ENCODE peak calls at places on chromosomes 2 and 18, in nine cellular contexts. A is WTC11; O is kidney; V is lung; S is CD8-positive, alpha-beta T cell; F is HFF-Myc; J is fibroblast of villous mesenchyme; Y is GM12865; D is brain microvascular endothelial cell. T is an unnamed sample.

GRCh38 chr18:62996552-62996951 is 281.2 kb downstream of the PHLPP1 start:
- DNase-seq in F (no peak), D (no peak), O (no peak), S (no peak), V (no peak), A (no peak), Y (no peak), J (no peak), T (no peak)

GRCh38 chr2:172283476-172283875 is 143.9 kb upstream of the ITGA6 start:
- DNase-seq in V (no peak), A (no peak), J (no peak), S (no peak), Y (no peak), D (peak), O (no peak), F (no peak), T (no peak)

GRCh38 chr2:119260636-119261497 is 37.2 kb downstream of the STEAP3 start:
- DNase-seq in S (no peak), A (no peak), V (no peak), F (no peak), Y (no peak), O (no peak), J (no peak), D (no peak), T (no peak)

GRCh38 chr2:14011186-14011585 is 621.3 kb upstream of the LRATD1 start:
- DNase-seq in Y (no peak), S (no peak), D (no peak), O (no peak), F (no peak), A (no peak), V (no peak), J (no peak), T (no peak)

GRCh38 chr18:49597556-49597955 is 35.7 kb downstream of the LIPG start:
- DNase-seq in V (no peak), O (no peak), J (no peak), Y (no peak), S (no peak), F (no peak), A (no peak), D (no peak), T (no peak)

GRCh38 chr2:18637196-18637595 is 47.8 kb upstream of the NT5C1B start:
- DNase-seq in A (no peak), O (no peak), F (no peak), J (no peak), S (no peak), Y (no peak), D (no peak), V (no peak), T (no peak)

GRCh38 chr18:60391571-60392226 is 19.1 kb upstream of the MC4R start:
- DNase-seq in F (no peak), J (no peak), A (no peak), V (no peak), S (no peak), D (no peak), Y (no peak), O (no peak), T (no peak)

GRCh38 chr2:22701761-22702160 is 683.2 kb upstream of the KLHL29 start:
- DNase-seq in J (no peak), S (no peak), Y (no peak), V (no peak), O (no peak), D (no peak), A (no peak), F (no peak), T (no peak)

GRCh38 chr18:650428-650858 is 7.0 kb upstream of the TYMS start:
- DNase-seq in F (peak), D (no peak), S (no peak), O (no peak), V (no peak), J (no peak), A (no peak), Y (peak), T (no peak)

GRCh38 chr2:235389626-235390025 is 104.2 kb upstream of the AGAP1 start:
- DNase-seq in F (no peak), O (no peak), V (no peak), Y (peak), A (no peak), S (no peak), J (no peak), D (no peak), T (no peak)

DNA sequence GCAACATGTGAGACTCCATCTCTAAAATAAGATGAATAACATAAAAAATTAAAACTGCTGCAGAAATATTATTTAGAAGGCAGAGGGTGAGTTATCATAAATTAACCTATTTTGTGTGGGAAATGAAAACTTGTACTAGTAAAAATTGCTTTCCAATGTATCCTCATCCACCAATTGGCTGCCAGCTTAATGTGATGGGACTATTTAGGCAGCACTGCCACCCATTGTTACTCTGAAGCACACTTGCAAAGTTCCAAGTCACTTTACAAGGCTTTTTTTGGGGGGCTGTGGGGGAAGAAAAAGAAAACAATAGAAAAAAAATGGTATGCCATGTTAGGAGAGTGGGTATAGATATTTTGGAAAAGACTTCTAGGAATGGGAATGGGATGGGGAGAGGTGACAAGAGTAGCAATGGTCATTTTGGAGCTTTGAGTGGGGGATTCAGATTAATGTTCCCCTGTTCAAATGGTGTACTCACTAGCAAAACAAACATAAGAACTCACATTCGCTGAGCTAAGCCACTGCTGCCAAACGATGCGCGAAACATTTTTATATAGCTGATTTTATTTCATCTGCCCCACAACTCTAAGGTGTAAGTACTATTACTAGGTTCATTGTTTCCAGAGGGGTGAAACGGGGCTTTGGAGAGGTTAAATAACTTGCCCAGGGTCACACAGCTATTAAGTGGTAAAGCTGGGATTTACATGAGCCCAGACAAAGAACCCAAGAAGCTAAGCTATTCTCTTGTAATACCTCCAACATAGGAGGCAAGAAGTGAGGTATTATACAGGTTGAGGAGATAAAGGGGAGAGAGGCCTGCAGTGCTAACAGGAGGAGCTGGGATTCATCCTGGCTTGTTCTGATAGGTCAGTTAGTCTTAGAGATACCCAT is 63.0 kb downstream of the MEIS1 start:
- DNase-seq in V (no peak), J (no peak), F (no peak), A (no peak), S (no peak), O (no peak), Y (no peak), D (no peak), T (no peak)
- TF ChIP-seq CTCF in V (no peak), J (no peak), F (no peak), A (no peak), S (no peak), O (no peak), Y (no peak), D (no peak), T (no peak)

GRCh38 chr2:61898810-61899209 is 6.7 kb upstream of the COMMD1 start:
- DNase-seq in V (no peak), F (no peak), A (no peak), Y (peak), O (no peak), J (peak), S (no peak), D (peak), T (no peak)
- TF ChIP-seq CTCF in V (peak), F (peak), A (no peak), Y (peak), O (peak), J (peak), S (no peak), D (peak), T (peak)

GRCh38 chr2:200791905-200792304 is 19.8 kb upstream of the BZW1 start:
- DNase-seq in S (no peak), V (no peak), Y (no peak), F (no peak), A (no peak), D (no peak), J (no peak), O (no peak), T (no peak)

GRCh38 chr2:200797242-200797770 is 14.4 kb upstream of the BZW1 start:
- DNase-seq in S (no peak), V (no peak), D (no peak), O (no peak), A (no peak), F (no peak), J (peak), Y (no peak), T (no peak)

GRCh38 chr2:200796561-200796960 is 15.1 kb upstream of the BZW1 start:
- DNase-seq in J (no peak), D (no peak), F (no peak), Y (no peak), A (no peak), S (no peak), O (no peak), V (no peak), T (no peak)

GRCh38 chr2:200794143-200794542 is 17.6 kb upstream of the BZW1 start:
- DNase-seq in D (no peak), S (no peak), O (no peak), Y (no peak), J (no peak), A (no peak), V (no peak), F (no peak), T (no peak)

GRCh38 chr2:200795044-200795443 is 16.7 kb upstream of the BZW1 start:
- DNase-seq in A (peak), J (peak), Y (no peak), F (no peak), O (no peak), D (peak), S (no peak), V (no peak), T (no peak)
- TF ChIP-seq CTCF in A (no peak), J (no peak), Y (no peak), F (no peak), O (no peak), D (no peak), S (no peak), V (no peak), T (no peak)

DNA sequence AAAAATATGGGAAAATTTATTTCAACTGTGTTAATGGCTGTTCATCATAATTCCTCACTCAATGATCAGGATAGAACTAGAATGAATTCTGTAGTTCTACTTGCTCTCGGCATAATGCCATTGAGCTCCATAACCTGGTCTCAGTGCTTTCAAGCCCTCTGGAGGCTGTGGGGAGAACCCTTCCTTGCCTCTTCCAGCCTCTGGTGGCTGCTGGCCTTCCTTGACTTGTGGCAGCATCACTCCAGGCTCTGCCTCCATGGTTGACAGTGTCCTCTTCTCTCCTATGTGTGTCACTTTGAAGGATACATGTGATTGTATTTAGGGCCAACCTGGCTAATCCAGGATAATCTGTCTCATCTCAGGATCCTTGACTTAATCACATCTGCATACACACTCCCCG is 26.9 kb upstream of the CABYR start:
- DNase-seq in S (no peak), A (no peak), F (no peak), D (no peak), O (no peak), Y (no peak), V (no peak), J (no peak), T (no peak)
- TF ChIP-seq CTCF in S (no peak), A (no peak), F (peak), D (peak), O (no peak), Y (no peak), V (no peak), J (no peak), T (no peak)

GRCh38 chr18:13005289-13005688 is 14.1 kb downstream of the CEP192 start:
- DNase-seq in S (no peak), F (no peak), Y (no peak), D (no peak), J (no peak), V (no peak), A (no peak), O (no peak), T (no peak)

GRCh38 chr18:12998332-12999060 is 7.3 kb downstream of the CEP192 start:
- DNase-seq in D (no peak), F (no peak), V (no peak), A (no peak), O (no peak), J (no peak), S (no peak), Y (peak), T (no peak)

GRCh38 chr18:13006731-13007550 is 15.8 kb downstream of the CEP192 start:
- DNase-seq in Y (no peak), D (no peak), S (no peak), V (no peak), A (no peak), O (no peak), J (peak), F (no peak), T (no peak)

GRCh38 chr18:13004316-13004879 is 13.2 kb downstream of the CEP192 start:
- DNase-seq in F (no peak), O (no peak), A (no peak), D (no peak), Y (no peak), S (no peak), V (no peak), J (no peak), T (no peak)

DNA sequence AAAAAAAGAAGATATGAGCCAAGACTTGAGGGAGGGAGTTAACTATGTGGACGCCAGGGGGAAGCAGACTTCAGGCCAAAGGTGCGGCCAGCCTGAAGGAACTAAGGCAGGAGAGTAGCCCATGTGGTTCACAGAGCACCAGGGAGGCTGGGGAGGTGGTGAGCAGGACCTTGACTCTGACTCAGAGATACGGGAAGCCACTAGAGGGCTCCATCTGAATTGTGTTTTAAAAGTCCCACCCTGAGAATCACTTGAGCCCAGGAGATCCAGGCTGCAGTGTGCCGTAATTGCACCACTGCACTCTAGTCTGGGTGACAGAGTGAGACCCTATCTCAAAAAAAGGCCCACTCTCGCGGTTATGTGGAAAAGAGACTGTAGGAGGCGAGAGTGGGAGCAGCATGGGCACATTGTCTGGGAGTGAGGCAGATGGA is 12.3 kb downstream of the CEP192 start:
- DNase-seq in S (no peak), J (peak), Y (peak), A (peak), V (no peak), O (no peak), F (peak), D (peak), T (no peak)
- TF ChIP-seq CTCF in S (peak), J (peak), Y (peak), A (peak), V (no peak), O (peak), F (peak), D (peak), T (peak)

GRCh38 chr2:147855977-147856376 is 11.1 kb downstream of the ACVR2A start:
- DNase-seq in J (no peak), Y (no peak), S (no peak), F (no peak), V (no peak), A (no peak), O (no peak), D (no peak), T (no peak)
- TF ChIP-seq CTCF in J (no peak), Y (no peak), S (no peak), F (no peak), V (no peak), A (no peak), O (no peak), D (no peak), T (no peak)

GRCh38 chr2:200888719-200889625 is at the start of the genes NIF3L1 and PPIL3:
- DNase-seq in D (peak), J (peak), A (peak), O (peak), Y (peak), S (peak), V (peak), F (peak), T (peak)
- TF ChIP-seq CTCF in D (peak), J (no peak), A (no peak), O (no peak), Y (no peak), S (no peak), V (no peak), F (no peak), T (no peak)

DNA sequence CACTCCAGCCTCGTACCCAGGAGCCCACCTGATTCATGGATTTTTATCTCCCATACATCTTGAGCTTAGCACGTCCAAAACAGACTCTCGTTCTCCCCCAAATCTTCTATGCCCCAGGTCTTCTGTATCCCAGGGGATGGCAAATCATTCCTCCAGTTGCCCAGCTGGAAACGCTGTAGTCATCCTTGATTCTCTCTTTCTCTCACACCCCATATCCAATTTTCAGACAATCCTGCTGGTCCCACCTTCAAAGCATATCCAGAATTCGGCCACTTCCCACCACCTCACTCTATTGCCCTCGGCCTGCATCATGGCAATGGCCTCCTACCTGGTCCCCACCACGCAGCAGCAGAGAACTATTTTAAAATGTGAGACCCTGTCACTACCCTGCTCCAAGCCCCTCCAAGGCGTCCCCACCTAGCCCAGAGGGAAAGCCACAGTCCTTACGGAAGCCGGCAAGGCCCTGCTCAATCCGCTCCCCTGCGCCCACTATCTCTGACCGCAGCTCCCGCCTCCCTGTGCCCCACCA is 1.4 kb upstream of the GRHL1 start:
- DNase-seq in F (no peak), Y (no peak), A (no peak), S (no peak), J (no peak), D (no peak), V (no peak), O (no peak), T (no peak)
- TF ChIP-seq CTCF in F (no peak), Y (no peak), A (no peak), S (no peak), J (no peak), D (no peak), V (no peak), O (no peak), T (no peak)

GRCh38 chr2:233912799-233913423 is 4.3 kb upstream of the TRPM8 start:
- DNase-seq in S (no peak), O (no peak), F (no peak), A (peak), J (peak), V (no peak), D (peak), Y (peak), T (no peak)

GRCh38 chr2:233919319-233919718 is 2.1 kb downstream of the TRPM8 start:
- DNase-seq in V (no peak), Y (no peak), J (no peak), O (no peak), A (no peak), D (no peak), F (no peak), S (no peak), T (no peak)

GRCh38 chr2:233917146-233917545 is at the start of gene TRPM8:
- DNase-seq in Y (no peak), V (no peak), J (no peak), A (no peak), F (no peak), D (no peak), O (no peak), S (no peak), T (no peak)

GRCh38 chr2:233919938-233920337 is 2.8 kb downstream of the TRPM8 start:
- DNase-seq in A (no peak), V (no peak), S (no peak), Y (no peak), F (no peak), O (no peak), J (peak), D (peak), T (no peak)

DNA sequence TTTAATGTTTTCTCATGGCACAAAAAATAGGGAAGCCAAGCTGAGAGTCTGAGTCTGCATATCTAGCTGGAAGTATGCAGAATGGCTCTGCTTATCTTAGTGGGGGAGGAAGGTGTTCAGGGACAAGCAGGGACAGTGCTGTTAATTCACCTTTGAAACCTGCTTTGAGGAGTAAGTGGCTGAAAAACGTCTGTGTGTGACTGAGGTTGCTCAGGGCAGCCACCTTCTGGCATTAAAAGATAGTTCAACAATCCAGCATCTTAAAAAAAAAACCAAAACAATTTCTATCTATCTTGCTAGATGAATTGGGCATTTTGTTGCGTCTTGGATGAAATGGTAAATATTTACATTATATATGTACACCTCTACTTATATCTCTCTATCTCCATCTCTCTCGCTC is 2.0 kb upstream of the TRPM8 start:
- DNase-seq in F (no peak), V (no peak), O (no peak), J (no peak), A (no peak), S (no peak), D (no peak), Y (peak), T (no peak)
- TF ChIP-seq CTCF in F (no peak), V (no peak), O (no peak), J (peak), A (no peak), S (no peak), D (peak), Y (peak), T (no peak)